ENCODE peak calls at places on chromosomes 3 and 15, in eight cellular contexts. One of them, this sample, is unnamed.

GRCh38 chr3:183822631-183823030 is 2.7 kb downstream of the MAP6D1 start:
- DNase-seq in AG10803: no peak
- DNase-seq in sciatic nerve: no peak
- DNase-seq in GM12892: no peak
- DNase-seq in nucleus accumbens: peak; percentile 47
- DNase-seq in activated CD4-positive, alpha-beta T cell treated with anti-CD3 and anti-CD28 coated beads, Interleukin-2, amount 50 U/mL, for 4 hours: no peak
- DNase-seq in NCI-H187 treated with DMSO at 0.1 percent for 48 hours: no peak
- DNase-seq in Ammon's horn: peak; percentile 79
- DNase-seq in this sample: no peak

GRCh38 chr3:44883999-44884431 is 9.6 kb downstream of the TGM4 start:
- DNase-seq in AG10803: peak; percentile 95
- DNase-seq in sciatic nerve: no peak
- DNase-seq in GM12892: no peak
- DNase-seq in nucleus accumbens: no peak
- DNase-seq in activated CD4-positive, alpha-beta T cell treated with anti-CD3 and anti-CD28 coated beads, Interleukin-2, amount 50 U/mL, for 4 hours: no peak
- DNase-seq in NCI-H187 treated with DMSO at 0.1 percent for 48 hours: no peak
- DNase-seq in Ammon's horn: peak; percentile 50
- DNase-seq in this sample: no peak

GRCh38 chr3:40240921-40241320 is 68.6 kb upstream of the EIF1B start:
- DNase-seq in AG10803: no peak
- DNase-seq in sciatic nerve: no peak
- DNase-seq in GM12892: no peak
- DNase-seq in nucleus accumbens: no peak
- DNase-seq in activated CD4-positive, alpha-beta T cell treated with anti-CD3 and anti-CD28 coated beads, Interleukin-2, amount 50 U/mL, for 4 hours: no peak
- DNase-seq in NCI-H187 treated with DMSO at 0.1 percent for 48 hours: no peak
- DNase-seq in Ammon's horn: no peak
- DNase-seq in this sample: no peak

GRCh38 chr3:109188726-109189125 is 52.2 kb downstream of the C3orf85 start:
- DNase-seq in AG10803: no peak
- DNase-seq in sciatic nerve: no peak
- DNase-seq in GM12892: no peak
- DNase-seq in nucleus accumbens: no peak
- DNase-seq in activated CD4-positive, alpha-beta T cell treated with anti-CD3 and anti-CD28 coated beads, Interleukin-2, amount 50 U/mL, for 4 hours: no peak
- DNase-seq in NCI-H187 treated with DMSO at 0.1 percent for 48 hours: no peak
- DNase-seq in Ammon's horn: peak; percentile 4
- DNase-seq in this sample: no peak

GRCh38 chr15:75178171-75178937 is 23.3 kb upstream of the C15orf39 start:
- DNase-seq in AG10803: no peak
- DNase-seq in sciatic nerve: peak; percentile 75
- DNase-seq in GM12892: peak; percentile 61
- DNase-seq in nucleus accumbens: no peak
- DNase-seq in activated CD4-positive, alpha-beta T cell treated with anti-CD3 and anti-CD28 coated beads, Interleukin-2, amount 50 U/mL, for 4 hours: no peak
- DNase-seq in NCI-H187 treated with DMSO at 0.1 percent for 48 hours: no peak
- DNase-seq in Ammon's horn: no peak
- DNase-seq in this sample: no peak

GRCh38 chr3:141289228-141289772 is 57.7 kb downstream of the PXYLP1 start:
- DNase-seq in AG10803: no peak
- DNase-seq in sciatic nerve: no peak
- DNase-seq in GM12892: no peak
- DNase-seq in nucleus accumbens: no peak
- DNase-seq in activated CD4-positive, alpha-beta T cell treated with anti-CD3 and anti-CD28 coated beads, Interleukin-2, amount 50 U/mL, for 4 hours: no peak
- DNase-seq in NCI-H187 treated with DMSO at 0.1 percent for 48 hours: no peak
- DNase-seq in Ammon's horn: no peak
- DNase-seq in this sample: no peak

GRCh38 chr3:141625506-141625905 is 112.6 kb upstream of the RNF7 start:
- DNase-seq in AG10803: peak; percentile 33
- DNase-seq in sciatic nerve: no peak
- DNase-seq in GM12892: no peak
- DNase-seq in nucleus accumbens: no peak
- DNase-seq in activated CD4-positive, alpha-beta T cell treated with anti-CD3 and anti-CD28 coated beads, Interleukin-2, amount 50 U/mL, for 4 hours: no peak
- DNase-seq in NCI-H187 treated with DMSO at 0.1 percent for 48 hours: no peak
- DNase-seq in Ammon's horn: no peak
- DNase-seq in this sample: no peak

GRCh38 chr3:39541917-39542329 is 74.4 kb downstream of the MOBP start:
- DNase-seq in AG10803: peak; percentile 20
- DNase-seq in sciatic nerve: no peak
- DNase-seq in GM12892: no peak
- DNase-seq in nucleus accumbens: no peak
- DNase-seq in activated CD4-positive, alpha-beta T cell treated with anti-CD3 and anti-CD28 coated beads, Interleukin-2, amount 50 U/mL, for 4 hours: no peak
- DNase-seq in NCI-H187 treated with DMSO at 0.1 percent for 48 hours: no peak
- DNase-seq in Ammon's horn: peak; percentile 35
- DNase-seq in this sample: no peak

GRCh38 chr3:58562498-58562897 is 14.7 kb downstream of the FAM107A start:
- DNase-seq in AG10803: no peak
- DNase-seq in sciatic nerve: no peak
- DNase-seq in GM12892: no peak
- DNase-seq in nucleus accumbens: no peak
- DNase-seq in activated CD4-positive, alpha-beta T cell treated with anti-CD3 and anti-CD28 coated beads, Interleukin-2, amount 50 U/mL, for 4 hours: no peak
- DNase-seq in NCI-H187 treated with DMSO at 0.1 percent for 48 hours: no peak
- DNase-seq in Ammon's horn: no peak
- DNase-seq in this sample: no peak